ENCODE peak calls at places on chromosomes 6 and 20, in four cellular contexts. A is smooth muscle cell of the brain vasculature, P is mucosa of descending colon, R is EL. Q is an unnamed sample.

GRCh38 chr6:75853796-75854195 is 104.8 kb downstream of the MYO6 start:
- DNase-seq in A (no peak), P (no peak), R (no peak), Q (no peak)

GRCh38 chr6:81938991-81939773 is 186.7 kb upstream of the TENT5A start:
- DNase-seq in A (no peak), R (peak), P (no peak), Q (no peak)

GRCh38 chr6:72464791-72465691 is 156.8 kb upstream of the KCNQ5 start:
- DNase-seq in R (peak), A (no peak), P (no peak), Q (no peak)

GRCh38 chr6:71468841-71469750 is 180.5 kb downstream of the OGFRL1 start:
- DNase-seq in R (peak), A (no peak), P (no peak), Q (no peak)

GRCh38 chr20:24965065-24965919 is 16.2 kb downstream of the CST7 start:
- DNase-seq in A (no peak), P (no peak), R (no peak), Q (peak)

GRCh38 chr6:88263591-88263990 is 97.4 kb upstream of the CNR1 start:
- DNase-seq in A (no peak), P (no peak), R (no peak), Q (no peak)

GRCh38 chr20:25197173-25197869 is 1.8 kb downstream of the ENTPD6 start:
- DNase-seq in R (no peak), A (no peak), P (no peak), Q (no peak)

GRCh38 chr20:31845300-31845863 is at the start of gene FOXS1:
- DNase-seq in A (no peak), R (no peak), P (no peak), Q (no peak)

GRCh38 chr6:169714595-169714994 is 9.7 kb downstream of the PHF10 start:
- DNase-seq in A (no peak), R (no peak), P (no peak), Q (no peak)

GRCh38 chr20:38217791-38218565 is 42.6 kb downstream of the KIAA1755 start:
- DNase-seq in A (no peak), R (peak), P (no peak), Q (no peak)

GRCh38 chr6:3325210-3325609 is 66.5 kb downstream of the PSMG4 start:
- DNase-seq in P (no peak), A (no peak), R (peak), Q (no peak)

GRCh38 chr6:170076466-170077165 is 214.3 kb downstream of the DLL1 start:
- DNase-seq in P (no peak), R (no peak), A (no peak), Q (peak)

GRCh38 chr20:45038747-45039469 is 62.0 kb downstream of the KCNS1 start:
- DNase-seq in P (no peak), A (no peak), R (peak), Q (no peak)

GRCh38 chr6:153790881-153791473 is 248.1 kb upstream of the OPRM1 start:
- DNase-seq in A (no peak), P (no peak), R (no peak), Q (no peak)

GRCh38 chr20:47725248-47725973 is 59.9 kb downstream of the SULF2 start:
- DNase-seq in P (peak), R (peak), A (peak), Q (peak)

GRCh38 chr20:5197847-5198650 is 71.2 kb downstream of the CDS2 start:
- DNase-seq in R (no peak), A (no peak), P (no peak), Q (no peak)

GRCh38 chr20:44361021-44361420 is 5.5 kb downstream of the HNF4A start:
- DNase-seq in R (no peak), A (no peak), P (no peak), Q (no peak)

GRCh38 chr6:129657433-129657832 is 52.5 kb downstream of the ARHGAP18 start:
- DNase-seq in R (no peak), P (no peak), A (no peak), Q (no peak)

GRCh38 chr6:105667061-105667460 is 264.2 kb upstream of the PREP start:
- DNase-seq in R (no peak), P (no peak), A (no peak), Q (no peak)

GRCh38 chr20:47392015-47392720 is 35.7 kb upstream of the ZMYND8 start:
- DNase-seq in A (peak), R (peak), P (no peak), Q (peak)

GRCh38 chr6:7129784-7130569 is 22.2 kb downstream of the RREB1 start:
- DNase-seq in P (no peak), R (peak), A (no peak), Q (peak)

Q was measured in CD14-positive monocyte.